ENCODE peak calls at places on chromosomes 1 and 21, in nine cellular contexts. One of them, this sample, is unnamed.

GRCh38 chr1:243642936-243643335 is 207.1 kb downstream of the AKT3 start:
- DNase-seq in D341Med: no peak
- DNase-seq in fibroblast of the aortic adventitia: peak; percentile 90
- DNase-seq in substantia nigra: no peak
- DNase-seq in IMR-90: peak; percentile 78
- DNase-seq in mucosa of descending colon: no peak
- DNase-seq in AG09319: no peak
- DNase-seq in neural crest cell: no peak
- DNase-seq in lower lobe of right lung: no peak
- DNase-seq in this sample: no peak

GRCh38 chr1:228735871-228736586 is 750 bp downstream of the RHOU start:
- DNase-seq in AG09319: no peak
- DNase-seq in neural crest cell: peak; percentile 29
- DNase-seq in lower lobe of right lung: peak; percentile 74
- DNase-seq in mucosa of descending colon: peak; percentile 70
- DNase-seq in D341Med: peak; percentile 45
- DNase-seq in IMR-90: peak; percentile 15
- DNase-seq in substantia nigra: no peak
- DNase-seq in fibroblast of the aortic adventitia: peak; percentile 31
- DNase-seq in this sample: no peak

GRCh38 chr1:3657578-3658230 is 5.4 kb downstream of the TP73 start:
- DNase-seq in IMR-90: no peak
- DNase-seq in mucosa of descending colon: peak; percentile 18
- DNase-seq in fibroblast of the aortic adventitia: no peak
- DNase-seq in lower lobe of right lung: peak; percentile 30
- DNase-seq in AG09319: no peak
- DNase-seq in substantia nigra: no peak
- DNase-seq in D341Med: no peak
- DNase-seq in neural crest cell: no peak
- DNase-seq in this sample: no peak

GRCh38 chr1:5933676-5934057 is 58.6 kb downstream of the NPHP4 start:
- DNase-seq in D341Med: no peak
- DNase-seq in mucosa of descending colon: no peak
- DNase-seq in fibroblast of the aortic adventitia: peak; percentile 32
- DNase-seq in substantia nigra: no peak
- DNase-seq in AG09319: no peak
- DNase-seq in neural crest cell: no peak
- DNase-seq in lower lobe of right lung: no peak
- DNase-seq in IMR-90: peak; percentile 21
- DNase-seq in this sample: no peak

GRCh38 chr1:225578247-225578646 is 74.7 kb downstream of the ENAH start:
- DNase-seq in IMR-90: no peak
- DNase-seq in mucosa of descending colon: no peak
- DNase-seq in fibroblast of the aortic adventitia: peak; percentile 26
- DNase-seq in substantia nigra: no peak
- DNase-seq in D341Med: no peak
- DNase-seq in neural crest cell: no peak
- DNase-seq in lower lobe of right lung: no peak
- DNase-seq in AG09319: no peak
- DNase-seq in this sample: no peak

GRCh38 chr21:19507682-19508260 is 1104.2 kb upstream of the TMPRSS15 start:
- DNase-seq in AG09319: no peak
- DNase-seq in D341Med: peak; percentile 59
- DNase-seq in substantia nigra: no peak
- DNase-seq in lower lobe of right lung: no peak
- DNase-seq in IMR-90: no peak
- DNase-seq in neural crest cell: no peak
- DNase-seq in mucosa of descending colon: no peak
- DNase-seq in fibroblast of the aortic adventitia: no peak
- DNase-seq in this sample: no peak

GRCh38 chr1:204819495-204819894 is 51.2 kb upstream of the NFASC start:
- DNase-seq in neural crest cell: no peak
- DNase-seq in fibroblast of the aortic adventitia: no peak
- DNase-seq in mucosa of descending colon: no peak
- DNase-seq in IMR-90: no peak
- DNase-seq in D341Med: no peak
- DNase-seq in lower lobe of right lung: no peak
- DNase-seq in AG09319: no peak
- DNase-seq in substantia nigra: no peak
- DNase-seq in this sample: no peak

GRCh38 chr1:216119600-216119999 is 303.6 kb downstream of the USH2A start:
- DNase-seq in IMR-90: peak; percentile 50
- DNase-seq in AG09319: peak; percentile 14
- DNase-seq in substantia nigra: no peak
- DNase-seq in D341Med: peak; percentile 45
- DNase-seq in fibroblast of the aortic adventitia: peak; percentile 60
- DNase-seq in neural crest cell: no peak
- DNase-seq in mucosa of descending colon: no peak
- DNase-seq in lower lobe of right lung: no peak
- DNase-seq in this sample: peak; percentile 3

GRCh38 chr1:91948501-91949355 is 473 bp upstream of the BRDT start:
- DNase-seq in fibroblast of the aortic adventitia: no peak
- DNase-seq in lower lobe of right lung: no peak
- DNase-seq in mucosa of descending colon: no peak
- DNase-seq in D341Med: no peak
- DNase-seq in AG09319: no peak
- DNase-seq in neural crest cell: no peak
- DNase-seq in substantia nigra: no peak
- DNase-seq in IMR-90: no peak
- DNase-seq in this sample: no peak

GRCh38 chr1:209620484-209620879 is 31.7 kb downstream of the LAMB3 start:
- DNase-seq in AG09319: no peak
- DNase-seq in fibroblast of the aortic adventitia: peak; percentile 45
- DNase-seq in D341Med: no peak
- DNase-seq in lower lobe of right lung: no peak
- DNase-seq in substantia nigra: no peak
- DNase-seq in mucosa of descending colon: no peak
- DNase-seq in neural crest cell: no peak
- DNase-seq in IMR-90: peak; percentile 57
- DNase-seq in this sample: no peak

GRCh38 chr1:32066489-32066873 is 6.3 kb upstream of the TMEM39B start:
- DNase-seq in substantia nigra: no peak
- DNase-seq in neural crest cell: no peak
- DNase-seq in D341Med: no peak
- DNase-seq in fibroblast of the aortic adventitia: peak; percentile 92
- DNase-seq in lower lobe of right lung: peak; percentile 52
- DNase-seq in AG09319: no peak
- DNase-seq in IMR-90: peak; percentile 79
- DNase-seq in mucosa of descending colon: no peak
- DNase-seq in this sample: peak; percentile 75

GRCh38 chr1:90505806-90506205 is 211.3 kb downstream of the BARHL2 start:
- DNase-seq in AG09319: no peak
- DNase-seq in fibroblast of the aortic adventitia: no peak
- DNase-seq in lower lobe of right lung: no peak
- DNase-seq in D341Med: no peak
- DNase-seq in substantia nigra: no peak
- DNase-seq in IMR-90: no peak
- DNase-seq in mucosa of descending colon: no peak
- DNase-seq in neural crest cell: no peak
- DNase-seq in this sample: no peak

GRCh38 chr1:942864-943533 is 16.1 kb downstream of the NOC2L start:
- DNase-seq in mucosa of descending colon: no peak
- DNase-seq in fibroblast of the aortic adventitia: peak; percentile 58
- DNase-seq in D341Med: no peak
- DNase-seq in IMR-90: peak; percentile 61
- DNase-seq in AG09319: no peak
- DNase-seq in lower lobe of right lung: no peak
- DNase-seq in neural crest cell: no peak
- DNase-seq in substantia nigra: no peak
- DNase-seq in this sample: no peak

GRCh38 chr1:235513495-235514366 is 9.5 kb upstream of the B3GALNT2 start:
- DNase-seq in mucosa of descending colon: no peak
- DNase-seq in substantia nigra: no peak
- DNase-seq in AG09319: peak; percentile 39
- DNase-seq in D341Med: peak; percentile 62
- DNase-seq in IMR-90: peak; percentile 73
- DNase-seq in fibroblast of the aortic adventitia: peak; percentile 88
- DNase-seq in neural crest cell: peak; percentile 68
- DNase-seq in lower lobe of right lung: no peak
- DNase-seq in this sample: no peak

This sample was measured in hepatic stellate cell.